ENCODE peak calls at places on chromosomes 16 and 17, in seven cellular contexts. Q is IMR-90, J is mesenchymal stem cell, L is mesendoderm, K is H1, V is H9, I is neuronal stem cell. T is an unnamed sample.

GRCh38 chr16:6602401-6602800 is 730.2 kb upstream of the RBFOX1 start:
- DNase-seq in Q (no peak), J (no peak), L (no peak), K (no peak), V (no peak), I (no peak), T (no peak)

GRCh38 chr17:77242118-77242800 is 101.5 kb downstream of the SEC14L1 start:
- DNase-seq in Q (no peak), J (no peak), L (no peak), K (no peak), V (no peak), I (no peak), T (no peak)

GRCh38 chr17:17043668-17044226 is 1.5 kb downstream of the MPRIP start:
- DNase-seq in Q (peak; percentile 13), J (peak; percentile 53), L (peak; percentile 47), K (no peak), V (peak; percentile 37), I (peak; percentile 26), T (peak; percentile 20)

GRCh38 chr16:77888786-77889185 is 100.4 kb downstream of the VAT1L start:
- DNase-seq in Q (peak; percentile 45), J (no peak), L (no peak), K (no peak), V (no peak), I (no peak), T (no peak)

GRCh38 chr17:1800240-1800639 is 29.5 kb downstream of the SMYD4 start:
- DNase-seq in Q (no peak), J (no peak), L (no peak), K (no peak), V (no peak), I (no peak), T (no peak)

GRCh38 chr17:57135026-57135747 is 50.1 kb downstream of the AKAP1 start:
- DNase-seq in Q (no peak), J (no peak), L (no peak), K (no peak), V (no peak), I (no peak), T (no peak)

GRCh38 chr16:85521737-85522042 is 91.4 kb upstream of the GSE1 start:
- DNase-seq in Q (no peak), J (no peak), L (no peak), K (no peak), V (no peak), I (no peak), T (no peak)

GRCh38 chr17:28524476-28525415 is 18.6 kb downstream of the FOXN1 start:
- DNase-seq in Q (peak; percentile 78), J (peak; percentile 67), L (no peak), K (no peak), V (no peak), I (no peak), T (no peak)

GRCh38 chr16:59170065-59170712 is 436.1 kb upstream of the GOT2 start:
- DNase-seq in Q (no peak), J (no peak), L (peak; percentile 81), K (peak; percentile 31), V (peak; percentile 56), I (no peak), T (no peak)

GRCh38 chr16:4698321-4699029 is 5.1 kb downstream of the NUDT16L1 start:
- DNase-seq in Q (no peak), J (no peak), L (no peak), K (no peak), V (no peak), I (no peak), T (no peak)

GRCh38 chr16:54446639-54447038 is 160.1 kb upstream of the IRX3 start:
- DNase-seq in Q (no peak), J (peak; percentile 75), L (no peak), K (no peak), V (no peak), I (no peak), T (no peak)

GRCh38 chr16:77090062-77090461 is 100.9 kb upstream of the MON1B start:
- DNase-seq in Q (no peak), J (peak; percentile 34), L (no peak), K (no peak), V (no peak), I (no peak), T (no peak)

GRCh38 chr17:36675786-36676185 is 74.4 kb downstream of the MRM1 start:
- DNase-seq in Q (no peak), J (no peak), L (no peak), K (no peak), V (no peak), I (no peak), T (no peak)

GRCh38 chr17:16491131-16491702 is 776 bp downstream of the LRRC75A start:
- DNase-seq in Q (no peak), J (no peak), L (no peak), K (no peak), V (peak; percentile 64), I (no peak), T (no peak)

GRCh38 chr16:86809458-86809955 is 231.2 kb downstream of the FOXL1 start:
- DNase-seq in Q (peak; percentile 95), J (no peak), L (peak; percentile 36), K (no peak), V (no peak), I (no peak), T (no peak)

GRCh38 chr17:35022536-35023063 is 40.9 kb downstream of the RFFL start:
- DNase-seq in Q (peak; percentile 87), J (peak; percentile 97), L (peak; percentile 44), K (no peak), V (no peak), I (no peak), T (peak; percentile 14)

GRCh38 chr17:44779211-44780025 is 20.6 kb downstream of the ADAM11 start:
- DNase-seq in Q (peak; percentile 70), J (peak; percentile 80), L (peak; percentile 83), K (peak; percentile 54), V (peak; percentile 88), I (peak; percentile 73), T (peak; percentile 54)

GRCh38 chr16:526181-527014 is 1.1 kb upstream of the CAPN15 start:
- DNase-seq in Q (peak; percentile 40), J (peak; percentile 75), L (peak; percentile 87), K (no peak), V (no peak), I (no peak), T (peak; percentile 86)

GRCh38 chr17:73985466-73986015 is 217.9 kb upstream of the RPL38 start:
- DNase-seq in Q (no peak), J (no peak), L (no peak), K (no peak), V (no peak), I (no peak), T (no peak)

GRCh38 chr17:81994593-81995462 is 17.4 kb downstream of the ASPSCR1 start:
- DNase-seq in Q (no peak), J (no peak), L (no peak), K (no peak), V (no peak), I (no peak), T (no peak)

DNA sequence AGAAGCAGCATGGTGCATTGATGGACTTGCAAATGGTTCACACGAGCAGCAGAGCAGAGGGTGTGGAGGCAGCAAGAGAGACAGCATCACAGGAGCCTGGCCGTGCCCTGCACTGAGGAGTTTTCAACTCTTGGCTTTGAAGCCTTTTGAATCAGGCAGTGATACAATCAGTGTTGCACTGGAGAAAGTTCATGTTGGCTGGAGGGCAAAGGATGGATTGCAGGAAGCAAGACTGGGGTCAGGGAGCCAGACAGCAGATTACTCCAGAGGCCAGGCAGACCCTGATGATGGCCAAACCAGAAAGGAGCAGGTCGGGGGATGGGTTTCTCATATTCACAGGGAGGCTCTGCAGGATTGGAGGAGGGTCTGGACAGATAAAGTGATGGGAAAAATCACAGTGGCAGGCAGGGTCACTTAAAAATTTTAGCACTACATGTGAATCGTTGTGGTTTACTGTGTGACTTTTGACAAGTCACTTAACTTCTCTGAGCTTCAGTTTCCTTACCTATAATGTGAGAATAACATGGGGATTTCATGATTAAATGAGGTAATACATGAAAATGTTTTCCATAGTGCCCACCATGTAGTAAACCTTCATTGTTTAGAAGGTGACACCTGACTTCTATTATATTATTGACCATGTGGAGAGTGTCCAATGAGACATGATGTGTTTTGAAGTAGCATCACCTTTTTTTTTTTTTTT is 125.3 kb downstream of the SALL1 start:
- DNase-seq in Q (no peak), J (no peak), L (no peak), K (no peak), V (no peak), I (no peak), T (no peak)
- H2AK5ac ChIP-seq in Q (no peak overlapping the region), J (no peak overlapping the region), L (no peak overlapping the region), K (no peak overlapping the region), V (no peak overlapping the region), I (no peak overlapping the region), T (no peak overlapping the region)

GRCh38 chr17:21046215-21046614 is 3.4 kb upstream of the USP22 start:
- DNase-seq in Q (no peak), J (no peak), L (no peak), K (no peak), V (no peak), I (no peak), T (no peak)
- H2AK5ac ChIP-seq in Q (no peak overlapping the region), J (no peak overlapping the region), L (no peak overlapping the region), K (no peak overlapping the region), V (no peak overlapping the region), I (no peak overlapping the region), T (no peak overlapping the region)

DNA sequence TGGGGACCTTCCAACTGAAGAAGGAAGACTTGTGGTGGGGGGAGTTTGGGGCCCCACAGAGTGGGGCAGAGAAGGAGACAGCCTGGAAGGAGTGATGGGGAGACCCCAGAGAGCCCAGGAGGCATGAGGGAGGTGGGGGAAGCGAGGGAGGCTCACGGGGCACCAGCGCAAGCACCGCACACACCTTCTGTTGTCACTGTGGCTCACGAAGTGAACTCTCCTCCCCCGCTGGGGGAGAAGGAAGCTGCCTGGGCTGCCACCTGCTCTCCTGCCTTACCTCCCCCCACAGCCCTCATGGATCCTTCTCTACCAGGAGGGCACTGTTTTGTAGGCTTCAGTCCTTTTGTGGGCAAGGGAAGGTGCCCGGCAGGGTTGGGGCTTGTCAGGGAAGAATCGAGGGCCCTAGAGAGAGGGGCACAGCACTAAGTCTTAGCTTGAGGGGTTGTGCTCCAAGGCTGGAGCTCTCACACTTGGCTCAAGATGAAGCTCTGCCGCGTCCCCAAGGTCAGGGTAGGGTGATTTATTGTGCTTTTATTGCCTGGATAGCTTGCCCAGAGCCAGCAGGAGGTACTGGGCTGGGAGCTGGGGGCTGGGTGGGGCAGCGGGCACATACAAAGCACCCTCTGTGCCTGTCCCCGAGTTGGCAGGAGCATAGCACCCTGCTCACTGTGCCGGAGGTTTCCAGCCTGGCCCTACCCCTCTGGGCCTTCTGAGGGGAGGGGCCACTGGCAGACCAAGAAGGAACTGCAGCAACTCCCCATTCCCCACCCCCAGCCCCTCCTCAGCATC is 4.6 kb upstream of the STARD3 start:
- DNase-seq in Q (no peak), J (no peak), L (no peak), K (no peak), V (no peak), I (no peak), T (no peak)
- H2AK5ac ChIP-seq in Q (no peak overlapping the region), J (no peak overlapping the region), L (peak overlapping the region; percentile 78), K (peak overlapping the region; percentile 7), V (no peak overlapping the region), I (peak overlapping the region; percentile 13), T (no peak overlapping the region)

DNA sequence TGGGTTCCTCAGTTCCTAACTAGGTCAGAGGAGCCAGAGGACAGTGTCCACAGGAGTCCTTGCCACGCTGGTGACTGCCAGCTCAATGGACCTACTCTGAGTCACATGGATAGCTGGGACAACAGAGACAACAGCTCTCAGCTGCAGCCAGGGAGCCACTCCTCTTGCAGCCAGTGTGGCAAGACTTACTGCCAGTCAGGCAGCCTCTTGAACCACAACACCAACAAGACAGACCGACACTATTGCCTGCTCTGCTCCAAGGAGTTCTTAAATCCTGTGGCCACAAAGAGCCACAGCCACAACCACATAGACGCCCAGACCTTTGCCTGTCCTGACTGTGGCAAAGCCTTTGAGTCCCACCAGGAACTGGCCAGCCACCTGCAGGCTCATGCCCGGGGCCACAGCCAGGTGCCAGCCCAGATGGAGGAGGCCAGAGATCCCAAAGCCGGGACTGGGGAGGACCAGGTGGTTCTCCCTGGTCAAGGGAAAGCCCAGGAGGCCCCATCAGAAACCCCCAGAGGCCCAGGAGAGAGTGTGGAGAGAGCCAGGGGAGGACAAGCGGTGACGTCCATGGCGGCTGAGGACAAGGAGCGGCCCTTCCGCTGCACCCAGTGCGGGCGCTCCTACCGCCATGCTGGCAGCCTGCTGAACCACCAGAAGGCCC is 6.7 kb downstream of the ZNF646 start:
- DNase-seq in Q (no peak), J (no peak), L (no peak), K (no peak), V (no peak), I (no peak), T (no peak)
- H2AK5ac ChIP-seq in Q (no peak overlapping the region), J (no peak overlapping the region), L (no peak overlapping the region), K (no peak overlapping the region), V (no peak overlapping the region), I (no peak overlapping the region), T (no peak overlapping the region)

T was measured in trophoblast cell.